ENCODE peak calls at places on chromosomes 7 and 10, in ten cellular contexts. Q is Peyer's patch, R is right lobe of liver, H is A549, I is heart left ventricle, O is gastrocnemius medialis, L is spleen, G is uterus, F is upper lobe of left lung, P is H54. T is an unnamed sample.

GRCh38 chr7:117489911-117490310 is 10.1 kb downstream of the CFTR start:
- DNase-seq in H (no peak), R (no peak), L (no peak), G (no peak), O (no peak), I (no peak), Q (no peak), P (no peak), F (no peak), T (no peak)

GRCh38 chr10:132388901-132389630 is 7.9 kb upstream of the PWWP2B start:
- DNase-seq in O (no peak), P (peak), R (peak), G (peak), Q (peak), F (peak), H (no peak), L (peak), I (peak), T (peak)

GRCh38 chr7:6160191-6160623 is 112.2 kb downstream of the CYTH3 start:
- DNase-seq in P (peak), G (peak), Q (peak), I (no peak), L (no peak), H (peak), F (peak), O (peak), R (no peak), T (no peak)

GRCh38 chr7:132029369-132030160 is 473.1 kb upstream of the PODXL start:
- DNase-seq in O (no peak), R (no peak), P (no peak), Q (no peak), G (no peak), I (no peak), L (no peak), F (no peak), H (no peak), T (no peak)

GRCh38 chr10:69577268-69578232 is 4.3 kb upstream of the NEUROG3 start:
- DNase-seq in L (no peak), P (no peak), O (no peak), Q (no peak), G (no peak), H (no peak), F (peak), R (no peak), I (no peak), T (no peak)

GRCh38 chr7:44431091-44431608 is 59.3 kb downstream of the NUDCD3 start:
- DNase-seq in L (no peak), O (no peak), G (no peak), I (no peak), F (no peak), H (no peak), P (no peak), Q (peak), R (no peak), T (peak)

GRCh38 chr7:126689037-126689436 is 563.7 kb downstream of the GRM8 start:
- DNase-seq in R (no peak), F (no peak), O (no peak), L (no peak), H (no peak), Q (no peak), I (no peak), G (no peak), P (no peak), T (no peak)

GRCh38 chr7:142319970-142320369 is 62.1 kb upstream of the PRSS58 start:
- DNase-seq in R (no peak), P (no peak), Q (no peak), G (no peak), L (no peak), I (no peak), O (no peak), F (no peak), H (no peak), T (no peak)

GRCh38 chr10:23630880-23631279 is 192.0 kb downstream of the OTUD1 start:
- DNase-seq in F (no peak), G (no peak), I (no peak), L (no peak), P (no peak), R (no peak), O (no peak), Q (no peak), H (no peak), T (no peak)

GRCh38 chr7:4745971-4746919 is 29.2 kb upstream of the AP5Z1 start:
- DNase-seq in H (peak), F (no peak), Q (peak), G (peak), P (peak), I (no peak), R (no peak), O (no peak), L (no peak), T (peak)

GRCh38 chr10:91724933-91725332 is 73.3 kb upstream of the TNKS2 start:
- DNase-seq in O (no peak), Q (no peak), I (no peak), H (no peak), P (no peak), G (no peak), L (no peak), R (no peak), F (no peak), T (no peak)

GRCh38 chr10:95245425-95246055 is 45.3 kb downstream of the PDLIM1 start:
- DNase-seq in L (no peak), F (no peak), G (no peak), Q (no peak), I (no peak), P (no peak), H (no peak), R (no peak), O (no peak), T (no peak)

GRCh38 chr7:117277576-117277975 is 45.3 kb downstream of the WNT2 start:
- DNase-seq in P (no peak), L (no peak), F (no peak), O (no peak), R (no peak), I (no peak), Q (no peak), G (no peak), H (no peak), T (no peak)

GRCh38 chr7:4103352-4104091 is 578.6 kb upstream of the FOXK1 start:
- DNase-seq in L (peak), I (no peak), F (no peak), H (peak), G (no peak), P (peak), O (no peak), R (no peak), Q (no peak), T (no peak)

GRCh38 chr10:68955414-68955785 is 570 bp upstream of the DDX21 start:
- DNase-seq in O (no peak), G (no peak), H (no peak), I (no peak), R (no peak), F (no peak), L (no peak), Q (no peak), P (no peak), T (no peak)

GRCh38 chr7:114086491-114086905 is 167.7 kb upstream of the PPP1R3A start:
- DNase-seq in Q (peak), G (peak), F (no peak), R (peak), O (peak), H (no peak), P (no peak), I (peak), L (no peak), T (peak)

GRCh38 chr7:81611040-81611439 is 158.8 kb downstream of the HGF start:
- DNase-seq in P (no peak), F (peak), L (peak), R (no peak), Q (no peak), H (no peak), O (no peak), I (peak), G (no peak), T (no peak)

GRCh38 chr10:77037735-77038411 is 599.7 kb downstream of the KCNMA1 start:
- DNase-seq in H (no peak), F (no peak), O (no peak), P (no peak), R (no peak), Q (no peak), G (no peak), L (no peak), I (no peak), T (no peak)

GRCh38 chr10:48724127-48724526 is 39.5 kb downstream of the WDFY4 start:
- DNase-seq in Q (no peak), P (no peak), R (no peak), F (no peak), H (no peak), O (no peak), G (no peak), I (no peak), L (no peak), T (no peak)

GRCh38 chr7:130394421-130395188 is 14.3 kb downstream of the CPA1 start:
- DNase-seq in P (no peak), Q (no peak), G (no peak), R (no peak), L (no peak), F (no peak), O (no peak), I (no peak), H (no peak), T (no peak)

GRCh38 chr10:17214991-17215781 is 12.9 kb upstream of the VIM start:
- DNase-seq in O (no peak), I (no peak), L (no peak), Q (no peak), F (no peak), G (no peak), H (no peak), P (no peak), R (no peak), T (no peak)

GRCh38 chr7:81005254-81005653 is 86.4 kb upstream of the SEMA3C start:
- DNase-seq in H (no peak), Q (no peak), G (no peak), P (no peak), I (no peak), L (no peak), O (no peak), R (no peak), F (no peak), T (no peak)

GRCh38 chr10:6218692-6219493 is 16.2 kb downstream of the PFKFB3 start:
- DNase-seq in R (no peak), I (no peak), H (no peak), P (peak), Q (no peak), G (no peak), O (no peak), L (no peak), F (no peak), T (no peak)

GRCh38 chr7:82268632-82269031 is 174.9 kb downstream of the CACNA2D1 start:
- DNase-seq in Q (no peak), F (no peak), L (no peak), G (no peak), I (no peak), H (no peak), R (no peak), P (no peak), O (no peak), T (no peak)

GRCh38 chr7:151642746-151643145 is 123.1 kb upstream of the RHEB start:
- DNase-seq in F (no peak), H (no peak), R (no peak), P (no peak), O (no peak), G (no peak), Q (no peak), L (no peak), I (no peak), T (no peak)

GRCh38 chr7:2720024-2720423 is 32.0 kb downstream of the AMZ1 start:
- DNase-seq in O (no peak), R (no peak), Q (no peak), H (no peak), G (no peak), F (no peak), P (no peak), L (no peak), I (peak), T (no peak)

GRCh38 chr7:96236198-96237039 is 85.5 kb downstream of the SLC25A13 start:
- DNase-seq in G (peak), P (no peak), F (no peak), L (no peak), R (peak), O (peak), I (no peak), H (no peak), Q (no peak), T (peak)

GRCh38 chr10:61271127-61271780 is 181.9 kb downstream of the TMEM26 start:
- DNase-seq in L (no peak), P (peak), I (no peak), H (peak), G (no peak), F (no peak), Q (no peak), O (no peak), R (no peak), T (no peak)

GRCh38 chr7:151954866-151955820 is 1.1 kb upstream of the GALNTL5 start:
- DNase-seq in I (no peak), G (peak), H (no peak), R (no peak), L (no peak), O (peak), Q (no peak), F (no peak), P (no peak), T (peak)

GRCh38 chr7:43880596-43880995 is 11.3 kb upstream of the MRPS24 start:
- DNase-seq in Q (no peak), G (no peak), R (no peak), L (no peak), F (no peak), P (no peak), H (no peak), O (no peak), I (no peak), T (no peak)

GRCh38 chr7:47266131-47266706 is 315.7 kb downstream of the TNS3 start:
- DNase-seq in R (peak), H (peak), G (peak), P (peak), I (no peak), L (peak), Q (peak), O (peak), F (no peak), T (peak)

GRCh38 chr7:44486693-44487092 is 3.8 kb downstream of the NUDCD3 start:
- DNase-seq in I (no peak), R (no peak), Q (no peak), P (no peak), O (peak), F (no peak), G (no peak), H (no peak), L (no peak), T (peak)

GRCh38 chr10:12438914-12439692 is 89.8 kb downstream of the CAMK1D start:
- DNase-seq in L (no peak), H (no peak), O (no peak), G (no peak), Q (no peak), F (no peak), I (no peak), P (no peak), R (no peak), T (no peak)

GRCh38 chr7:55172881-55173609 is 154.2 kb downstream of the EGFR start:
- DNase-seq in F (peak), O (no peak), I (no peak), R (no peak), L (no peak), H (no peak), P (no peak), G (no peak), Q (no peak), T (no peak)

GRCh38 chr7:508461-509170 is 11.0 kb downstream of the PDGFA start:
- DNase-seq in P (no peak), F (peak), L (peak), H (no peak), O (no peak), G (no peak), Q (no peak), I (peak), R (no peak), T (no peak)

GRCh38 chr7:47666164-47666862 is 84.4 kb upstream of the TNS3 start:
- DNase-seq in L (no peak), Q (no peak), I (no peak), F (no peak), R (no peak), G (no peak), P (peak), O (no peak), H (no peak), T (no peak)

GRCh38 chr10:82190432-82191260 is 315.7 kb downstream of the NRG3 start:
- DNase-seq in G (no peak), R (no peak), F (no peak), L (no peak), H (no peak), O (no peak), I (no peak), Q (no peak), P (no peak), T (no peak)

DNA sequence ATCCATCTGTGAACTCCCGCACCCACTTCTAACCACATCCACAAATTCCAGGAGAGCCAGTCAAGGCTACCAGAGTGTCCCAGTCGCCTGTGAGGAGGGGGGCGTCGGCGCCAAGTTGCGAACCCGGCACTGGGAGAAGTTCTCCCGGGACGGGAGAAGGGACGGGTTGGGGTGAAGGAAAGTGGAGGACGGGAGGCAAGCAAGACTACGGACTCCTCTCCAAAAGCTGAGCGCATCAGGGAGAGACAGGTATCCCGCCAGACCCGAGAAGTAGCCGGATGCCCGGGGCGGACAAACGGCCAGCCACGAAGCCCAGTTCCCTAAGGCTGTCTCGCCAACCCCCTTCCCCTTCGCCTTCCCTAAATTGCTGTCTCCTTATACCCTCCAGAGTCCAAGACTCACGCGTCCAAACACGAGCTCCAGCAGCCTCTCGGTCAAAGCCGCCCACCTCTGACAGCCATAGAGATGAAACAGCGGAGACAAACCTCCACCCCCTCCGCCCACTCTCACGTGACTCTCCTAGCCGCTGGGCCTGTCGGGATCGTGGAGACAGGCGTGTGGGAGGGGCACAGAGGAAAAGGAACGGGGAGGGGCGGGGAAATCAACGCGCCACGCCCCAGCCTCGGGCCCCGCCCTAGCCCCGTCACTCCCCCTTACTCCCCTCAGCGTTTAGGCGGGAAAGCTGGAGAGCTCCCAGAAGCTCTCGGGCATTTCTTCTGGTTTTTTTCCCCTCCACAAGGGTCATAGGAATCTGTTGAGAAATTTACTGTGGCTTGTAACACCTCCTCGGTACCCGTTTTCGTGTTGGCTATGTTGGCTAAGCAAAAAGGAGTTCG is at the start of gene MICU1:
- DNase-seq in H (peak), F (peak), G (peak), I (peak), R (peak), P (peak), L (peak), O (peak), Q (peak), T (peak)
- TF ChIP-seq POLR2A in H (no peak), F (peak), G (peak), I (no peak), R (peak), P (peak), L (peak), O (peak), Q (peak), T (peak)

GRCh38 chr7:39609462-39610149 is 13.8 kb upstream of the RALA start:
- DNase-seq in P (no peak), G (no peak), F (peak), I (peak), R (no peak), Q (no peak), O (no peak), L (peak), H (no peak), T (peak)
- TF ChIP-seq POLR2A in P (no peak), G (no peak), F (no peak), I (no peak), R (no peak), Q (no peak), O (no peak), L (no peak), H (no peak), T (no peak)

DNA sequence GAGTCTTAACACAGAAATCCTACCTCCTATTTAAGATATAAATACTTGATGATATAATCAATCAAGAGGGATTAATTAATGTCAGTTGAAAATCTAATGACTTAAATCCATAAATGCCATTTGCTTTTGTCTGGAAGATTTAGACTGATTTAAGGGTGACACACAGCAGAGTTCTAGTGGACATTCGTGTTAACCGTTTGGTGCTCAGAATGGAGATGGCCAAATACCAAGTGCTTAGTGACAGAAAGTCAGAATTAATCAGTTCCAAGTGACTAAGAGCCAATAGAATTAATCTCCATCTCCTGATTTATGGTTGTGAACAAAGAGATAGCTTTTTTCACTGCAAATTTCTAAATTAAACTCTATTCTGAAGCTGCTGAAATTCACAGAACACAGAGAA is 36.2 kb downstream of the NAMPT start:
- DNase-seq in H (no peak), O (no peak), Q (no peak), I (no peak), P (no peak), R (no peak), F (no peak), G (no peak), L (no peak), T (no peak)
- TF ChIP-seq POLR2A in H (no peak), O (no peak), Q (no peak), I (no peak), P (no peak), R (peak), F (no peak), G (no peak), L (no peak), T (no peak)

DNA sequence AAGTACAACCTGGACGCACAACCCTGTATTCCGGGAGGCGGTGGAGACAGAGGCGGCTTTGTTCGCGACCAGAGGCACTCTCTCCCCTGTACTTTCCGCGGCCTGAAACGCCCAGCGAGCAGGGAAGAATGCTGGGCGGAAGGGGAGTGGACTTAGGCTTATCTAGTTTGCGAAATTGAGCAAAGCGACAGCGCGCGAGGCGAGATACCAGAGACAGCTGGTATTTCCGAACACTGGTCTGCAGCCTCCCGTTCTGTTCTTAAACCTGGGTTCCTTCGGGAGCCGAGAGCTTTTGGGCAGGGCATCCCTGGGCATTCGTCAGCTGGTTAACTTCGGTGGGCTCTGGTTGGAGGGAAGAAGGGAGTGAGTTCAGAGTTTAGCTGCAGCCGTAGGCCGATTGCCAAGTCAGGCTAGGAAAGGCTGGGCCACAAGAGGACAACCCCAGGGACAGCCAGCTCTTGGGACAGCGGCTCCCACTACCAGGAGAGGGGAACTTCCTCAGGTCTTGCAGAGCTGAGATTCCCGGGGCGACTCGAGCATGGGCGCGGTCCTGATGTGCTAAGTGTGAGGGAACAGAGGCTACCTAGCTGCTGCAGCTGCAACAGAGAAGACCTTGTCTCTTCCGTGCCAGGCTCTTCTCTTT is 3.9 kb downstream of the HMX3 start:
- DNase-seq in R (peak), P (no peak), Q (no peak), F (no peak), I (no peak), H (peak), L (no peak), O (no peak), G (no peak), T (no peak)
- TF ChIP-seq POLR2A in R (no peak), P (no peak), Q (no peak), F (no peak), I (no peak), H (no peak), L (no peak), O (no peak), G (no peak), T (no peak)

GRCh38 chr10:71323407-71323806 is 4.3 kb downstream of the SLC29A3 start:
- DNase-seq in O (no peak), P (peak), F (no peak), R (no peak), L (no peak), G (no peak), I (no peak), Q (no peak), H (peak), T (no peak)
- TF ChIP-seq POLR2A in O (no peak), P (no peak), F (no peak), R (no peak), L (no peak), G (no peak), I (no peak), Q (no peak), H (no peak), T (no peak)

GRCh38 chr7:28592861-28593260 is 180.5 kb downstream of the CREB5 start:
- DNase-seq in O (no peak), Q (no peak), H (no peak), R (no peak), G (no peak), P (no peak), F (no peak), I (no peak), L (no peak), T (no peak)

GRCh38 chr7:28595081-28595480 is 182.8 kb downstream of the CREB5 start:
- DNase-seq in O (no peak), L (no peak), R (no peak), G (no peak), I (no peak), F (no peak), P (no peak), H (no peak), Q (no peak), T (no peak)

GRCh38 chr7:28591725-28592331 is 179.5 kb downstream of the CREB5 start:
- DNase-seq in R (no peak), P (no peak), I (no peak), G (no peak), H (no peak), Q (no peak), F (no peak), L (no peak), O (no peak), T (no peak)

GRCh38 chr7:28588606-28589005 is 176.3 kb downstream of the CREB5 start:
- DNase-seq in L (no peak), F (no peak), P (no peak), H (no peak), R (no peak), G (no peak), O (no peak), I (no peak), Q (no peak), T (no peak)

GRCh38 chr7:28591275-28591674 is 179.0 kb downstream of the CREB5 start:
- DNase-seq in R (no peak), P (no peak), F (no peak), Q (no peak), L (no peak), O (no peak), G (no peak), H (no peak), I (no peak), T (no peak)
- TF ChIP-seq POLR2A in R (no peak), P (no peak), F (no peak), Q (no peak), L (no peak), O (no peak), G (no peak), H (no peak), I (no peak), T (no peak)

T was measured in adrenal gland.